ENCODE peak calls at places on chromosomes 4 and X, in seven cellular contexts. D is AG04450, J is kidney glomerular epithelial cell, Q is GM12865, A is mucosa of gallbladder, Z is iris pigment epithelial cell, F is epithelial cell of esophagus. T is an unnamed sample.

GRCh38 chrX:15059488-15059887 is 186.3 kb downstream of the MOSPD2 start:
- DNase-seq in Z (no peak), J (no peak), Q (no peak), A (no peak), D (no peak), F (no peak), T (no peak)

GRCh38 chr4:138953962-138954371 is 61.6 kb upstream of the NOCT start:
- DNase-seq in D (peak), A (no peak), Q (no peak), F (peak), J (peak), Z (peak), T (peak)

GRCh38 chrX:56068274-56068758 is 163.8 kb upstream of the KLF8 start:
- DNase-seq in J (no peak), Q (peak), A (no peak), F (peak), Z (no peak), D (no peak), T (no peak)

GRCh38 chrX:97399400-97399799 is 515.7 kb downstream of the RPA4 start:
- DNase-seq in F (peak), Q (peak), A (no peak), Z (peak), J (no peak), D (peak), T (no peak)

GRCh38 chrX:40303256-40304077 is 205.7 kb upstream of the BCOR start:
- DNase-seq in F (no peak), Q (peak), D (no peak), A (no peak), Z (no peak), J (no peak), T (no peak)

GRCh38 chrX:46244451-46244850 is 300.8 kb downstream of the ZNF674 start:
- DNase-seq in Q (no peak), F (no peak), J (no peak), D (no peak), A (no peak), Z (peak), T (no peak)

GRCh38 chr4:87633239-87633638 is 16.8 kb upstream of the DMP1 start:
- DNase-seq in Q (no peak), J (no peak), D (no peak), A (no peak), Z (peak), F (peak), T (no peak)

GRCh38 chr4:126071346-126072333 is 756.9 kb downstream of the FAT4 start:
- DNase-seq in A (peak), F (peak), Q (no peak), D (peak), Z (peak), J (peak), T (no peak)

GRCh38 chrX:154379569-154379951 is 465 bp downstream of the EMD start:
- DNase-seq in A (no peak), Z (no peak), J (no peak), D (no peak), Q (no peak), F (no peak), T (no peak)

T was measured in epithelial cell of proximal tubule.